ENCODE peak calls at places on chromosomes 5 and 9, in eight cellular contexts. A is aorta, K is small intestine, Q is upper lobe of right lung, O is caudate nucleus, P is H9, R is A673, V is foreskin keratinocyte. B is an unnamed sample.

GRCh38 chr5:57394421-57395210 is 88.0 kb downstream of the ACTBL2 start:
- DNase-seq in A (no peak), Q (no peak), K (no peak), O (no peak), R (no peak), P (no peak), V (no peak), B (no peak)

GRCh38 chr5:86861514-86861913 is 243.8 kb downstream of the COX7C start:
- DNase-seq in P (no peak), Q (no peak), R (peak), K (no peak), V (no peak), O (peak), A (no peak), B (no peak)

GRCh38 chr5:181173027-181173419 is 25.6 kb downstream of the OR2V2 start:
- DNase-seq in V (no peak), P (no peak), K (peak), O (no peak), Q (no peak), A (no peak), R (no peak), B (no peak)

GRCh38 chr9:83714316-83714715 is 6.6 kb upstream of the UBQLN1 start:
- DNase-seq in O (no peak), P (no peak), A (no peak), V (no peak), R (peak), K (no peak), Q (no peak), B (no peak)

GRCh38 chr5:54259090-54259489 is 51.3 kb downstream of the ARL15 start:
- DNase-seq in R (no peak), V (peak), Q (no peak), O (no peak), K (no peak), P (no peak), A (no peak), B (no peak)

GRCh38 chr5:134559672-134560071 is 34.2 kb downstream of the JADE2 start:
- DNase-seq in P (no peak), Q (no peak), A (no peak), V (no peak), K (no peak), R (no peak), O (no peak), B (no peak)

GRCh38 chr9:105026451-105026850 is 98.5 kb upstream of the ABCA1 start:
- DNase-seq in R (no peak), A (no peak), K (no peak), O (no peak), Q (no peak), V (peak), P (no peak), B (no peak)

GRCh38 chr5:1670342-1670741 is 129.3 kb downstream of the MRPL36 start:
- DNase-seq in Q (no peak), P (no peak), V (peak), A (peak), R (no peak), K (no peak), O (no peak), B (peak)

GRCh38 chr5:132059043-132059695 is 1.3 kb upstream of the IL3 start:
- DNase-seq in O (no peak), R (no peak), V (no peak), P (peak), A (no peak), Q (peak), K (peak), B (no peak)

GRCh38 chr5:7754997-7755596 is 95.8 kb downstream of the CFAP90 start:
- DNase-seq in Q (peak), O (peak), A (peak), P (peak), R (peak), K (peak), V (peak), B (no peak)

GRCh38 chr9:4769321-4770080 is 23.2 kb upstream of the RCL1 start:
- DNase-seq in V (peak), Q (no peak), P (no peak), A (no peak), O (no peak), R (no peak), K (no peak), B (peak)

GRCh38 chr9:116323571-116323970 is 170.0 kb downstream of the PAPPA start:
- DNase-seq in K (no peak), V (no peak), O (no peak), A (no peak), Q (no peak), P (no peak), R (no peak), B (no peak)

GRCh38 chr9:122609810-122610209 is 4.7 kb upstream of the OR1Q1 start:
- DNase-seq in R (no peak), K (no peak), P (no peak), V (no peak), A (no peak), Q (no peak), O (no peak), B (no peak)

GRCh38 chr9:129411501-129412175 is 209.3 kb downstream of the C9orf50 start:
- DNase-seq in V (no peak), A (peak), K (no peak), P (no peak), R (no peak), O (no peak), Q (no peak), B (no peak)
- H3K27ac ChIP-seq in V (no peak), A (peak), K (peak), P (no peak), R (no peak), O (peak), Q (no peak), B (no peak)

GRCh38 chr5:72141440-72142271 is 34.4 kb downstream of the MAP1B start:
- DNase-seq in P (no peak), Q (no peak), V (peak), A (no peak), R (no peak), O (no peak), K (no peak), B (no peak)
- H3K27ac ChIP-seq in P (no peak), Q (no peak), V (no peak), A (peak), R (peak), O (no peak), K (peak), B (no peak)

DNA sequence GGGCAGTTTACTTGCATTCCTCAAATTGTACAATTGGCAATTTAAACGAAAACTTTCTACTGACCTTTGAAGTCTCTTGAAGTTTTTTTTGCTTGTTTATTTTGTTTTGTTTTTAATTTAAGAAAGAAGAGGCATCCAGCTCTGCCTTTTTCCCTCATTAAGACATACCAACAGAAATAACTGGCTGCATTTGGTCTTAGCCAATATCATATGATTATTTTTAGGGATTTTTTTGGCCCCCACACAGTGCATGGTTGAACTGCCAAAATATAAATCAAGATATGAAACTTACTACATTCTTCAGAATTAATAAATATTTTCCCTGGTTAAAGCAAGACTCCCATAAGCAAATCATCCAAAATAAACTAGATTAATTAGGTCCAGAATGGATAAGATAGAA is 79.4 kb downstream of the ALDH1A1 start:
- DNase-seq in V (no peak), K (no peak), Q (no peak), A (no peak), O (no peak), P (no peak), R (no peak), B (no peak)
- H3K27ac ChIP-seq in V (no peak), K (no peak), Q (no peak), A (no peak), O (no peak), P (no peak), R (no peak), B (no peak)

GRCh38 chr5:82499845-82500244 is 221.7 kb upstream of the RPS23 start:
- DNase-seq in A (no peak), K (no peak), P (no peak), R (no peak), Q (no peak), O (no peak), V (no peak), B (no peak)
- H3K27ac ChIP-seq in A (no peak), K (no peak), P (no peak), R (no peak), Q (no peak), O (no peak), V (no peak), B (no peak)

DNA sequence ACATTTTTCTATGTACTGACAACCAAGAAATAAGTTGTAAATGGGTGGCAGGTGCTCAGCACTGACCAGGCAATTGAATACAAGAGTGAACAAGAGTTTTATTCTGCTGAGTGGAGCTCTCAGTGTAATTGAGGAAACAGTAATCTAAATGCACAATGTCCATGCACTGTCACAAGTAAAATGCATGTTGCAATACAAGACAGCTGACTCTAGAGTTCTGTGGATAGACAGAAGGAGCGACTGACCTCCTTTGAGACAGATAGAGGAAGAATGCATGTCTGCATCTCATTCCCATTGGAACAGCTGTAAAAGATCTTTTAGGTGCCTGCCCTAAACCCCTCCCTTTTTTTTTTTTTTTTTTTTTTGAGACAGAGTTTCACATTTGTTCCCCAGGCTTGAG is 299.0 kb downstream of the FBXL7 start:
- DNase-seq in V (no peak), K (no peak), R (no peak), Q (no peak), P (no peak), O (no peak), A (no peak), B (no peak)
- H3K27ac ChIP-seq in V (no peak), K (no peak), R (no peak), Q (no peak), P (no peak), O (peak), A (no peak), B (no peak)